ENCODE peak calls at places on chromosomes 3 and 15, in five cellular contexts. One of them, this sample, is unnamed.

GRCh38 chr15:33547876-33548275 is 237.1 kb downstream of the RYR3 start:
- DNase-seq in ureter: no peak
- DNase-seq in memory B cell: no peak
- DNase-seq in H7: peak
- DNase-seq in DND-41: peak
- DNase-seq in this sample: peak

GRCh38 chr3:111260878-111261277 is 189.3 kb downstream of the NECTIN3 start:
- DNase-seq in ureter: no peak
- DNase-seq in memory B cell: no peak
- DNase-seq in H7: no peak
- DNase-seq in DND-41: no peak
- DNase-seq in this sample: no peak

GRCh38 chr3:157418104-157418503 is 18.5 kb upstream of the PTX3 start:
- DNase-seq in ureter: no peak
- DNase-seq in memory B cell: no peak
- DNase-seq in H7: no peak
- DNase-seq in DND-41: no peak
- DNase-seq in this sample: no peak

GRCh38 chr15:61500951-61501350 is 271.8 kb upstream of the RORA start:
- DNase-seq in ureter: no peak
- DNase-seq in memory B cell: no peak
- DNase-seq in H7: no peak
- DNase-seq in DND-41: no peak
- DNase-seq in this sample: no peak

GRCh38 chr15:36362508-36362907 is 216.9 kb upstream of the CDIN1 start:
- DNase-seq in ureter: no peak
- DNase-seq in memory B cell: no peak
- DNase-seq in H7: no peak
- DNase-seq in DND-41: no peak
- DNase-seq in this sample: no peak

GRCh38 chr3:100027321-100027720 is 87.0 kb downstream of the FILIP1L start:
- DNase-seq in ureter: no peak
- DNase-seq in memory B cell: no peak
- DNase-seq in H7: no peak
- DNase-seq in DND-41: no peak
- DNase-seq in this sample: no peak

GRCh38 chr3:137347817-137348368 is 390.1 kb downstream of the IL20RB start:
- DNase-seq in ureter: no peak
- DNase-seq in memory B cell: no peak
- DNase-seq in H7: no peak
- DNase-seq in DND-41: no peak
- DNase-seq in this sample: no peak

GRCh38 chr15:43517354-43518072 is at the start of gene MAP1A:
- DNase-seq in ureter: no peak
- DNase-seq in memory B cell: no peak
- DNase-seq in H7: peak
- DNase-seq in DND-41: peak
- DNase-seq in this sample: no peak

GRCh38 chr3:188323067-188323842 is 169.3 kb downstream of the LPP start:
- DNase-seq in ureter: no peak
- DNase-seq in memory B cell: no peak
- DNase-seq in H7: no peak
- DNase-seq in DND-41: peak
- DNase-seq in this sample: no peak

GRCh38 chr15:51080286-51080685 is 14.4 kb downstream of the TNFAIP8L3 start:
- DNase-seq in ureter: no peak
- DNase-seq in memory B cell: no peak
- DNase-seq in H7: no peak
- DNase-seq in DND-41: no peak
- DNase-seq in this sample: no peak

GRCh38 chr3:182268711-182269110 is 524.6 kb upstream of the ATP11B start:
- DNase-seq in ureter: no peak
- DNase-seq in memory B cell: no peak
- DNase-seq in H7: no peak
- DNase-seq in DND-41: no peak
- DNase-seq in this sample: no peak

GRCh38 chr3:107684431-107684925 is 161.7 kb downstream of the BBX start:
- DNase-seq in ureter: no peak
- DNase-seq in memory B cell: no peak
- DNase-seq in H7: no peak
- DNase-seq in DND-41: peak
- DNase-seq in this sample: no peak

GRCh38 chr15:90320885-90321278 is 31.2 kb upstream of the ZNF774 start:
- DNase-seq in ureter: no peak
- DNase-seq in memory B cell: no peak
- DNase-seq in H7: no peak
- DNase-seq in DND-41: no peak
- DNase-seq in this sample: no peak

GRCh38 chr3:168212664-168213255 is 117.0 kb upstream of the GOLIM4 start:
- DNase-seq in ureter: no peak
- DNase-seq in memory B cell: no peak
- DNase-seq in H7: no peak
- DNase-seq in DND-41: no peak
- DNase-seq in this sample: no peak

GRCh38 chr15:62054979-62055378 is 5.3 kb downstream of the VPS13C start:
- DNase-seq in ureter: no peak
- DNase-seq in memory B cell: no peak
- DNase-seq in H7: no peak
- DNase-seq in DND-41: no peak
- DNase-seq in this sample: no peak

GRCh38 chr15:90037961-90038633 is 37.0 kb downstream of the ZNF710 start:
- DNase-seq in ureter: no peak
- DNase-seq in memory B cell: no peak
- DNase-seq in H7: no peak
- DNase-seq in DND-41: no peak
- DNase-seq in this sample: no peak

This sample was measured in progenitor cell of endocrine pancreas.